ENCODE peak calls at places on chromosome 17, in eight cellular contexts. H, F, S, W, Y, N, B and Q are unnamed samples.

GRCh38 chr17:519450-520212 is 167.0 kb upstream of the RPH3AL start:
- DNase-seq in H (no peak), F (no peak), S (no peak), W (no peak), Y (no peak), N (no peak), B (no peak), Q (no peak)

GRCh38 chr17:77317091-77317519 is 176.3 kb downstream of the SEC14L1 start:
- DNase-seq in H (no peak), F (no peak), S (no peak), W (no peak), Y (no peak), N (no peak), B (no peak), Q (no peak)

GRCh38 chr17:82334622-82335394 is 1.2 kb upstream of the SECTM1 start:
- DNase-seq in H (no peak), F (no peak), S (no peak), W (no peak), Y (no peak), N (no peak), B (no peak), Q (no peak)

GRCh38 chr17:62713096-62713870 is 85.8 kb downstream of the MRC2 start:
- DNase-seq in H (no peak), F (no peak), S (no peak), W (no peak), Y (no peak), N (no peak), B (no peak), Q (no peak)

GRCh38 chr17:80224683-80225082 is 4.5 kb downstream of the SLC26A11 start:
- DNase-seq in H (no peak), F (no peak), S (no peak), W (no peak), Y (no peak), N (no peak), B (no peak), Q (no peak)

GRCh38 chr17:6654816-6655731 is 3.5 kb downstream of the C17orf100 start:
- DNase-seq in H (peak), F (no peak), S (no peak), W (no peak), Y (no peak), N (no peak), B (no peak), Q (no peak)

GRCh38 chr17:6456321-6456720 is 12.1 kb downstream of the PIMREG start:
- DNase-seq in H (no peak), F (no peak), S (no peak), W (no peak), Y (no peak), N (no peak), B (no peak), Q (no peak)

GRCh38 chr17:74759941-74760340 is 11.5 kb downstream of the NHERF1 start:
- DNase-seq in H (no peak), F (no peak), S (no peak), W (no peak), Y (no peak), N (no peak), B (no peak), Q (no peak)

GRCh38 chr17:48719642-48720262 is 2.6 kb downstream of the PRAC1 start:
- DNase-seq in H (no peak), F (no peak), S (no peak), W (no peak), Y (no peak), N (no peak), B (no peak), Q (no peak)

GRCh38 chr17:11836508-11836907 is 160.8 kb downstream of the ZNF18 start:
- DNase-seq in H (no peak), F (no peak), S (no peak), W (no peak), Y (no peak), N (no peak), B (no peak), Q (no peak)

GRCh38 chr17:40816569-40816968 is 5.8 kb downstream of the KRT10 start:
- DNase-seq in H (no peak), F (no peak), S (no peak), W (no peak), Y (no peak), N (no peak), B (no peak), Q (no peak)